ENCODE peak calls at places on chromosomes 13 and 19, in nine cellular contexts. I is substantia nigra; W is CD4-positive, alpha-beta T cell; U is stimulated activated CD4-positive, alpha-beta T cell treated with anti-CD3 and anti-CD28 coated beads, Interleukin-15, amount 100 ng/mL, for 1 hour; T is ELF-1; B is transverse colon; S is GM13976; V is NB4; O is SIG-M5. Q is an unnamed sample.

GRCh38 chr13:33123066-33123940 is 107.1 kb downstream of the KL start:
- DNase-seq in U (no peak), V (peak; percentile 61), S (no peak), O (peak; percentile 46), I (no peak), T (no peak), W (no peak), B (no peak), Q (no peak)

GRCh38 chr19:53989600-53990533 is 1.6 kb upstream of the CACNG6 start:
- DNase-seq in T (no peak), O (no peak), I (no peak), U (no peak), V (no peak), B (no peak), S (no peak), W (no peak), Q (no peak)

GRCh38 chr13:30364133-30364532 is 56.8 kb upstream of the KATNAL1 start:
- DNase-seq in B (no peak), O (no peak), U (no peak), V (peak; percentile 36), I (no peak), T (no peak), W (no peak), S (no peak), Q (no peak)

GRCh38 chr13:98576215-98576945 is 527 bp downstream of the STK24 start:
- DNase-seq in O (no peak), W (peak; percentile 43), S (peak; percentile 59), T (peak; percentile 41), U (peak; percentile 24), I (peak; percentile 46), B (peak; percentile 70), V (peak; percentile 63), Q (no peak)

GRCh38 chr13:108214511-108215383 is 589 bp downstream of the LIG4 start:
- DNase-seq in V (no peak), S (no peak), O (no peak), W (no peak), T (peak; percentile 79), I (no peak), B (no peak), U (no peak), Q (no peak)

GRCh38 chr13:75250526-75251183 is 231.3 kb downstream of the TBC1D4 start:
- DNase-seq in U (no peak), S (no peak), T (no peak), O (no peak), B (no peak), I (no peak), V (no peak), W (no peak), Q (no peak)

GRCh38 chr13:109790951-109791605 is 4.7 kb upstream of the IRS2 start:
- DNase-seq in O (peak; percentile 92), S (no peak), U (no peak), T (peak; percentile 35), I (no peak), V (peak; percentile 94), W (no peak), B (peak; percentile 36), Q (peak; percentile 68)

GRCh38 chr19:11164879-11165406 is 9.4 kb upstream of the SPC24 start:
- DNase-seq in U (no peak), V (no peak), O (no peak), S (no peak), T (no peak), B (peak; percentile 70), I (peak; percentile 65), W (no peak), Q (no peak)

GRCh38 chr13:98445340-98446233 is 131.3 kb downstream of the STK24 start:
- DNase-seq in O (no peak), T (peak; percentile 88), W (peak; percentile 73), V (peak; percentile 79), S (peak; percentile 92), B (peak; percentile 80), U (peak; percentile 74), I (peak; percentile 47), Q (peak; percentile 56)

GRCh38 chr19:39845621-39846175 is 481 bp downstream of the FBL start:
- DNase-seq in S (no peak), B (no peak), U (no peak), O (no peak), V (peak; percentile 25), I (no peak), W (no peak), T (peak; percentile 67), Q (peak; percentile 15)

GRCh38 chr19:53789708-53790678 is 34.1 kb downstream of the NLRP12 start:
- DNase-seq in S (no peak), V (no peak), U (no peak), T (peak; percentile 63), W (no peak), O (no peak), B (no peak), I (no peak), Q (no peak)

GRCh38 chr13:97194473-97194872 is 27.7 kb upstream of the MBNL2 start:
- DNase-seq in B (no peak), U (no peak), V (no peak), S (no peak), I (no peak), W (no peak), T (peak; percentile 25), O (no peak), Q (peak; percentile 97)

GRCh38 chr13:21542563-21542962 is 61.4 kb downstream of the MICU2 start:
- DNase-seq in O (no peak), U (no peak), W (no peak), B (no peak), I (no peak), T (no peak), S (no peak), V (no peak), Q (no peak)

GRCh38 chr19:18317998-18318800 is 4.7 kb downstream of the LSM4 start:
- DNase-seq in U (no peak), V (no peak), O (no peak), I (no peak), S (peak; percentile 17), T (no peak), B (peak; percentile 49), W (peak; percentile 45), Q (no peak)

Q was measured in SK-MEL-5.